ENCODE peak calls at places on chromosomes 5 and 9, in four cellular contexts. One of them, this sample, is unnamed.

GRCh38 chr9:127566351-127567001 is 45.6 kb upstream of the STXBP1 start:
- DNase-seq in BJ: no peak
- DNase-seq in fibroblast of mammary gland: no peak
- DNase-seq in cardiac muscle cell: no peak
- DNase-seq in this sample: no peak

GRCh38 chr5:34474573-34475021 is 181.5 kb upstream of the RAI14 start:
- DNase-seq in BJ: no peak
- DNase-seq in fibroblast of mammary gland: peak
- DNase-seq in cardiac muscle cell: peak
- DNase-seq in this sample: peak

GRCh38 chr9:95494416-95495371 is 22.1 kb downstream of the PTCH1 start:
- DNase-seq in BJ: no peak
- DNase-seq in fibroblast of mammary gland: no peak
- DNase-seq in cardiac muscle cell: no peak
- DNase-seq in this sample: peak

GRCh38 chr9:95854386-95855015 is 21.0 kb upstream of the ERCC6L2 start:
- DNase-seq in BJ: no peak
- DNase-seq in fibroblast of mammary gland: peak
- DNase-seq in cardiac muscle cell: no peak
- DNase-seq in this sample: no peak

GRCh38 chr5:15368835-15369234 is 131.1 kb upstream of the FBXL7 start:
- DNase-seq in BJ: no peak
- DNase-seq in fibroblast of mammary gland: no peak
- DNase-seq in cardiac muscle cell: no peak
- DNase-seq in this sample: no peak

GRCh38 chr5:150302301-150303069 is at the start of gene ARSI:
- DNase-seq in BJ: no peak
- DNase-seq in fibroblast of mammary gland: peak
- DNase-seq in cardiac muscle cell: peak
- DNase-seq in this sample: no peak

GRCh38 chr5:167652690-167653089 is 638.8 kb upstream of the WWC1 start:
- DNase-seq in BJ: no peak
- DNase-seq in fibroblast of mammary gland: peak
- DNase-seq in cardiac muscle cell: no peak
- DNase-seq in this sample: no peak

GRCh38 chr9:1207681-1208080 is 157.5 kb downstream of the DMRT2 start:
- DNase-seq in BJ: peak
- DNase-seq in fibroblast of mammary gland: peak
- DNase-seq in cardiac muscle cell: no peak
- DNase-seq in this sample: no peak

GRCh38 chr9:109497193-109498165 is 628 bp downstream of the PTPN3 start:
- DNase-seq in BJ: no peak
- DNase-seq in fibroblast of mammary gland: no peak
- DNase-seq in cardiac muscle cell: peak
- DNase-seq in this sample: no peak

GRCh38 chr5:112878760-112879159 is 17.7 kb downstream of the SRP19 start:
- DNase-seq in BJ: no peak
- DNase-seq in fibroblast of mammary gland: no peak
- DNase-seq in cardiac muscle cell: no peak
- DNase-seq in this sample: peak

GRCh38 chr9:70672136-70672535 is 257.7 kb upstream of the KLF9 start:
- DNase-seq in BJ: no peak
- DNase-seq in fibroblast of mammary gland: peak
- DNase-seq in cardiac muscle cell: no peak
- DNase-seq in this sample: no peak

GRCh38 chr9:115158666-115159481 is 40.9 kb upstream of the TNC start:
- DNase-seq in BJ: peak
- DNase-seq in fibroblast of mammary gland: peak
- DNase-seq in cardiac muscle cell: no peak
- DNase-seq in this sample: no peak

GRCh38 chr5:91383956-91384300 is 811 bp upstream of the ARRDC3 start:
- DNase-seq in BJ: no peak
- DNase-seq in fibroblast of mammary gland: no peak
- DNase-seq in cardiac muscle cell: no peak
- DNase-seq in this sample: peak

GRCh38 chr5:105882956-105883481 is 1787.7 kb downstream of the EFNA5 start:
- DNase-seq in BJ: no peak
- DNase-seq in fibroblast of mammary gland: no peak
- DNase-seq in cardiac muscle cell: no peak
- DNase-seq in this sample: no peak

GRCh38 chr9:12748016-12748415 is 26.8 kb upstream of the LURAP1L start:
- DNase-seq in BJ: no peak
- DNase-seq in fibroblast of mammary gland: peak
- DNase-seq in cardiac muscle cell: no peak
- DNase-seq in this sample: no peak

GRCh38 chr5:175609504-175609903 is 48.4 kb upstream of the HRH2 start:
- DNase-seq in BJ: no peak
- DNase-seq in fibroblast of mammary gland: no peak
- DNase-seq in cardiac muscle cell: no peak
- DNase-seq in this sample: no peak

GRCh38 chr5:151023047-151023615 is 2.7 kb downstream of the GPX3 start:
- DNase-seq in BJ: no peak
- DNase-seq in fibroblast of mammary gland: peak
- DNase-seq in cardiac muscle cell: no peak
- DNase-seq in this sample: no peak

GRCh38 chr9:76321185-76321828 is 72.9 kb downstream of the RFK start:
- DNase-seq in BJ: no peak
- DNase-seq in fibroblast of mammary gland: peak
- DNase-seq in cardiac muscle cell: no peak
- DNase-seq in this sample: no peak

GRCh38 chr9:22054076-22054475 is 45.0 kb upstream of the CDKN2B start:
- DNase-seq in BJ: no peak
- DNase-seq in fibroblast of mammary gland: no peak
- DNase-seq in cardiac muscle cell: no peak
- DNase-seq in this sample: no peak

GRCh38 chr9:128412120-128412790 is 8.4 kb upstream of the CERCAM start:
- DNase-seq in BJ: no peak
- DNase-seq in fibroblast of mammary gland: peak
- DNase-seq in cardiac muscle cell: peak
- DNase-seq in this sample: peak

GRCh38 chr5:7827602-7828001 is 23.3 kb downstream of the CFAP90 start:
- DNase-seq in BJ: no peak
- DNase-seq in fibroblast of mammary gland: peak
- DNase-seq in cardiac muscle cell: no peak
- DNase-seq in this sample: no peak

DNA sequence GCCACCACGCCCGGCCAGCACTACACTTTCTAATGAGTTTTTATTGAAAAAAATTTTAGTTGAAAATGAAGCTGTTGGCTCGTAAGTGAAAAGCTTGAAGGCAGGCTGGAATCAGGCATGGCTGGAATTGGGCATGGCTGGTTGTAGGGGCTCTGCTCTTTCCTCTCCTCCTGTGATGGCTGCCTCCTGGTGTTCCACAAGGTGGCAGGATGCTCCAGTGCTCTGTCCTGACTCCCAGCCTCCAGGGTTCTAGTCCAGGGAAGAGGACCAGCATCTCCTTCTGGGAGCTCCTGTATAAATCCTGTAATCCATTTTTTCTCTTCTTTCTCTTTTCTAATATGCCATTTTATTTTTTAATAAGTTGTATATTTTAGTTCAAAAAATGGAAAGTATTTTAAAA is 57.2 kb upstream of the DHFR start:
- DNase-seq in BJ: no peak
- DNase-seq in fibroblast of mammary gland: peak
- DNase-seq in cardiac muscle cell: peak
- DNase-seq in this sample: peak
- TF ChIP-seq CTCF in BJ: peak
- TF ChIP-seq CTCF in fibroblast of mammary gland: peak
- TF ChIP-seq CTCF in cardiac muscle cell: peak
- TF ChIP-seq CTCF in this sample: peak

DNA sequence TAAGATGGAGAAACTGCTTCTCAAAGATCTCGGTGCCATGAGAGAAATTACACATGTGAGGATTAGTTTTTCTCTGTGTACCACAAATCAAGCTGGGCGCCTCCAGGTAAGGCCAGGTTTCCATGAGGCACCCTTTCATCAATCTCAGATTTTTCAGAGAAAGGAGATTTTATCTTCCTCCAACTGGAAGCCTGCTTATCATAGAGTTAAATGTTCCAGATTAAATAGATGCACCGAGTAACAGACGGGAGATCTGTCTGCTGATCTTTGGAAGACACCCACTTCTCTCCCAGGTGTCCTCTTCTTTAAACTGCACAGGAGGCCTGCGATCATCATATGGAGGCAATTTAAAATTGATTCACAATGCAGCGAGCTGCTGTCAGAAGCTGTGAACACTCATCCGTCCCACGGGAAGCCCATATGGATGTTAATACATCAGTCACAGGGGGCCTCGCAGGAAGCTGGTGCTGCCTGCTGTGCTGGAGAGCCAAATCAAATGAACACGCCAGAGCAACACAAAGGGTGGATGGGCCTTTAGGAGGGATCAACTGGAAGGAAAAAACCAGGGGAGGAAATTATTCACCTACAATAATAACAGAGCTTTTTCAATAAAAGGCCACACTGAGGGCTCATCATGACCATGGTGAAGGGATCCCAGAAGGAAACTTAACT is 93.3 kb downstream of the TLE1 start:
- DNase-seq in BJ: no peak
- DNase-seq in fibroblast of mammary gland: peak
- DNase-seq in cardiac muscle cell: no peak
- DNase-seq in this sample: no peak
- H3K4me3 ChIP-seq in BJ: no peak
- H3K4me3 ChIP-seq in fibroblast of mammary gland: no peak
- H3K4me3 ChIP-seq in cardiac muscle cell: no peak
- H3K4me3 ChIP-seq in this sample: no peak

DNA sequence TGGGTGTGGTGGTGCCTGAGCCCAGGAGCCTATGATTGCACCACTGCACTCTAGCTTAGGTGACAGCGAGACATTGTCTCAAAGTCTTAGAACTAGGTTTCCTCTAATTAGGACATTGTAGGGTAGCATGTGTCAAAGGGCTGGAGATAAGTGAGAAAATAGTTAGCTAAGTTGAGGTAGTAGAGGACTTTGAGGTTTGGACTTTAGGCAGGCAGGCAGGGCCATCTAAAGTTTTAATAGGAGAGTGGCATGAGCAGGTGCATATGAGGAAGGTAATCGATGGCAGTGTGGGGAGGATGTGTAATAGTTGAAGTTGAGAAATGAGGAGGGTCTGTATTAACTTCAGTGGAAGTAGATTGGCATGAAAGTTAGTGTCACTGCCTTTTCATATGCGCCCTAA is 21.1 kb downstream of the CNOT6 start:
- DNase-seq in BJ: no peak
- DNase-seq in fibroblast of mammary gland: no peak
- DNase-seq in cardiac muscle cell: no peak
- DNase-seq in this sample: no peak
- TF ChIP-seq CTCF in BJ: no peak
- TF ChIP-seq CTCF in fibroblast of mammary gland: no peak
- TF ChIP-seq CTCF in cardiac muscle cell: no peak
- TF ChIP-seq CTCF in this sample: no peak

DNA sequence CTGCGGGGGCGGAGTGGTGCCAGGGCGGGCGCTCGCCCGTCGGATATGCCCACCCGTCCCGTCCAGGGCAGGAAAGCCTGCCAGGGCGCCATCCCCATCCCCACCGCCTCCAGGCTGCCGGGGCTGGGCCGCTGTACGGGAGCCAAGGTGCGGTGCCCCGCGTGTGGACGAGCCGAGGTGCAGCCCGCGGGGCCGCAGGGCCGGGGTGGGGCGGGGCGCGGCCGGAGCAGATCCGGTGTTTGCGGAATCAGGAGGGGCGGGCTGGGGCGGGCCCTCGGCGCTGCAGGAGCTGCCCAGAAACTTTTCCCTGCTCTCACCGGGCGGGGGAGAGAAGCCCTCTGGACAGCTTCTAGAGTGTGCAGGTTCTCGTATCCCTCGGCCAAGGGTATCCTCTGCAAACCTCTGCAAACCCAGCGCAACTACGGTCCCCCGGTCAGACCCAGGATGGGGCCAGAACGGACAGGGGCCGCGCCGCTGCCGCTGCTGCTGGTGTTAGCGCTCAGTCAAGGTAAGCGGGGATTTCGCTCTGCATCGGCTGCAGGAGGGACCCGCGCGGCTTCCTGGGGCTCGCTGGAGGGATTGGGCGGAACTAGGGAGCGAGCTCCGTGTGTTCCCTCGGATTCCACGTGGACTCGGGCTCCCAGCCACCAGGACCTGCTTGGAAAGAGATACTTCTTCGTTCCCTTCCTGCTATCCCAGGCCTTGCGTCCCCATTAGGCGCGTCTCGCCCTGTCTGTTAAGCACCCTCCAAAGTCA is at the start of gene ITGA2:
- DNase-seq in BJ: no peak
- DNase-seq in fibroblast of mammary gland: peak
- DNase-seq in cardiac muscle cell: peak
- DNase-seq in this sample: peak
- H3K4me3 ChIP-seq in BJ: peak
- H3K4me3 ChIP-seq in fibroblast of mammary gland: peak
- H3K4me3 ChIP-seq in cardiac muscle cell: peak
- H3K4me3 ChIP-seq in this sample: peak

DNA sequence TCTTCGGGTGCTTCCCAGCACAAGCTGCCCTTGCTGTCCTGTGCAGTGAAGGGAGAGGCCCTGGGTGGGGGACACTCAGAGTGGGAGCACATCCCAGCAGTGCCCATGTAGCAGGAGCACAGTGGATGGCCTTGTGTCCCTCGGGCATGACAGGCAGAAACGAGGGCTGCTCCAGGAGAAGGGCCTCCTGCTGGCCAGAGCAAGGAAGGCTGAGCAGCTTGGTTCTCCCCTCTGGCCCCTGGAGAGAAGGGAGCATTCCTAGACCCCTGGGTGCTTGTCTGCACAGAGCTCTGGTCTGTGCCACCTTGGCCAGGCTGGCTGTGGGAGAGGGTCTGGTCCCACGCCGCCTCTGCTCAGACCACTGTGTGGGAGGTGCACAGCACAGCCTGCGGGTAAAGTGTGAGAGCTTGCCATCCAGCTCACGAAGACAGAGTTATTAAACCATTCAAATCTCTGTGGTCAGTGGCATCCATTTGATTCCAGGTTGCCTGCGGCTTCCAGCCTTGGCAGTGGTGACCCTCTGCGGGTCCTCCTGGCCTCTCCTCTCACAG is 18.3 kb downstream of the FBXW5 start:
- DNase-seq in BJ: no peak
- DNase-seq in fibroblast of mammary gland: no peak
- DNase-seq in cardiac muscle cell: no peak
- DNase-seq in this sample: no peak
- TF ChIP-seq CTCF in BJ: no peak
- TF ChIP-seq CTCF in fibroblast of mammary gland: peak
- TF ChIP-seq CTCF in cardiac muscle cell: no peak
- TF ChIP-seq CTCF in this sample: peak

GRCh38 chr9:35771079-35771441 is 17.0 kb upstream of the MSMP start:
- DNase-seq in BJ: no peak
- DNase-seq in fibroblast of mammary gland: no peak
- DNase-seq in cardiac muscle cell: no peak
- DNase-seq in this sample: no peak
- H3K4me3 ChIP-seq in BJ: no peak
- H3K4me3 ChIP-seq in fibroblast of mammary gland: no peak
- H3K4me3 ChIP-seq in cardiac muscle cell: no peak
- H3K4me3 ChIP-seq in this sample: no peak

GRCh38 chr5:142720561-142721275 is 34.8 kb upstream of the FGF1 start:
- DNase-seq in BJ: no peak
- DNase-seq in fibroblast of mammary gland: no peak
- DNase-seq in cardiac muscle cell: no peak
- DNase-seq in this sample: no peak
- TF ChIP-seq CTCF in BJ: no peak
- TF ChIP-seq CTCF in fibroblast of mammary gland: no peak
- TF ChIP-seq CTCF in cardiac muscle cell: no peak
- TF ChIP-seq CTCF in this sample: no peak

GRCh38 chr5:132428811-132429440 is 59.4 kb downstream of the SLC22A5 start:
- DNase-seq in BJ: peak
- DNase-seq in fibroblast of mammary gland: peak
- DNase-seq in cardiac muscle cell: no peak
- DNase-seq in this sample: no peak
- H3K4me3 ChIP-seq in BJ: no peak
- H3K4me3 ChIP-seq in fibroblast of mammary gland: no peak
- H3K4me3 ChIP-seq in cardiac muscle cell: no peak
- H3K4me3 ChIP-seq in this sample: no peak

This sample was measured in GM12865.